ENCODE peak calls at places on chromosome 22, in nine cellular contexts. F, T, L, H, C, X, J, W and M are unnamed samples.

GRCh38 chr22:30827646-30828045 is 133.0 kb downstream of the OSBP2 start:
- DNase-seq in F (no peak), T (peak; percentile 20), L (no peak), H (no peak), C (no peak), X (no peak), J (no peak), W (no peak), M (no peak)

GRCh38 chr22:49080631-49081030 is 747.0 kb downstream of the BRD1 start:
- DNase-seq in F (no peak), T (no peak), L (no peak), H (no peak), C (no peak), X (no peak), J (no peak), W (no peak), M (no peak)

GRCh38 chr22:21866821-21867527 is 471 bp downstream of the MAPK1 start:
- DNase-seq in F (peak; percentile 23), T (peak; percentile 61), L (peak; percentile 28), H (no peak), C (no peak), X (peak; percentile 24), J (peak; percentile 20), W (peak; percentile 16), M (no peak)

GRCh38 chr22:20523118-20523983 is 15.9 kb downstream of the MED15 start:
- DNase-seq in F (no peak), T (no peak), L (peak; percentile 59), H (no peak), C (no peak), X (peak; percentile 42), J (no peak), W (peak; percentile 14), M (no peak)

GRCh38 chr22:43381693-43382092 is 30.1 kb upstream of the MPPED1 start:
- DNase-seq in F (no peak), T (no peak), L (no peak), H (no peak), C (no peak), X (no peak), J (no peak), W (no peak), M (no peak)

GRCh38 chr22:25347752-25348102 is 128.3 kb downstream of the CRYBB2 start:
- DNase-seq in F (no peak), T (no peak), L (peak; percentile 11), H (no peak), C (no peak), X (no peak), J (no peak), W (no peak), M (no peak)

GRCh38 chr22:20290045-20290392 is 21.9 kb upstream of the RTN4R start:
- DNase-seq in F (no peak), T (no peak), L (no peak), H (no peak), C (no peak), X (no peak), J (no peak), W (no peak), M (no peak)

GRCh38 chr22:21923163-21923561 is 29.5 kb downstream of the PPM1F start:
- DNase-seq in F (no peak), T (no peak), L (no peak), H (no peak), C (no peak), X (no peak), J (no peak), W (no peak), M (no peak)

GRCh38 chr22:19213496-19214473 is 35.2 kb upstream of the SLC25A1 start:
- DNase-seq in F (no peak), T (no peak), L (peak; percentile 6), H (no peak), C (no peak), X (no peak), J (no peak), W (no peak), M (no peak)

GRCh38 chr22:48061726-48062125 is 1299.3 kb downstream of the TBC1D22A start:
- DNase-seq in F (no peak), T (no peak), L (no peak), H (no peak), C (no peak), X (no peak), J (no peak), W (no peak), M (no peak)

GRCh38 chr22:42560781-42561180 is 7.0 kb downstream of the SERHL2 start:
- DNase-seq in F (no peak), T (no peak), L (no peak), H (no peak), C (no peak), X (no peak), J (no peak), W (no peak), M (peak; percentile 21)

GRCh38 chr22:29096736-29097669 is 24.2 kb downstream of the KREMEN1 start:
- DNase-seq in F (peak; percentile 36), T (no peak), L (no peak), H (no peak), C (no peak), X (no peak), J (peak; percentile 25), W (no peak), M (peak; percentile 28)

GRCh38 chr22:29102300-29102699 is 29.5 kb downstream of the KREMEN1 start:
- DNase-seq in F (no peak), T (no peak), L (no peak), H (no peak), C (no peak), X (no peak), J (no peak), W (no peak), M (no peak)

GRCh38 chr22:29093980-29094379 is 21.1 kb downstream of the KREMEN1 start:
- DNase-seq in F (no peak), T (no peak), L (peak; percentile 85), H (no peak), C (no peak), X (no peak), J (no peak), W (no peak), M (no peak)

GRCh38 chr22:29095459-29095858 is 22.6 kb downstream of the KREMEN1 start:
- DNase-seq in F (no peak), T (no peak), L (no peak), H (no peak), C (no peak), X (no peak), J (no peak), W (no peak), M (no peak)

DNA sequence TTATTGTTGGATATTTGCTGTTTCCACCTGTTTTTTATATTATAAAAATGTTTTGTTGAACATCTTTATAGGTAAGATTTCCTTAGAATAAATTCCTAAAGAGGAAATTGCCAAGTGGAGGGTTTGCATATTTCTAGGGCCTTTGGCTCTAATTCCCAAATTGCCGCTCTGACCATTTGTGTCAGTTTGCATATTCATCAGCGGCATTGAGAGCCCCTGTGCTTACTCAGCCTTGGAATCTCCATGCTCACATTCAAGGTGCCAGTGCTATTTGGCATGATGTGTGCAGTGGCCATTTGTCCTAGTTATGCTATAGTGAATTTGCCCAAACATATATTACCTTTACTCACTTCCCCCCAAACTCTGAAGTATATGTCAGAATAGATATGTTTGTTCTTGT is 25.5 kb downstream of the KREMEN1 start:
- DNase-seq in F (no peak), T (no peak), L (no peak), H (no peak), C (no peak), X (no peak), J (no peak), W (no peak), M (no peak)
- TF ChIP-seq CTCF in F (no peak), T (no peak), L (no peak), H (no peak), C (no peak), X (no peak), J (no peak), W (no peak), M (no peak)

GRCh38 chr22:46635756-46636155 is 15.6 kb downstream of the GRAMD4 start:
- DNase-seq in F (no peak), T (no peak), L (no peak), H (no peak), C (no peak), X (no peak), J (no peak), W (no peak), M (peak; percentile 35)
- TF ChIP-seq CTCF in F (no peak), T (peak; percentile 43), L (no peak), H (no peak), C (no peak), X (no peak), J (no peak), W (peak; percentile 17), M (no peak)

GRCh38 chr22:38303974-38304373 is 13.3 kb downstream of the CSNK1E start:
- DNase-seq in F (no peak), T (no peak), L (no peak), H (no peak), C (no peak), X (no peak), J (no peak), W (no peak), M (no peak)

GRCh38 chr22:38305481-38306448 is 11.5 kb downstream of the CSNK1E start:
- DNase-seq in F (no peak), T (no peak), L (peak; percentile 72), H (no peak), C (no peak), X (peak; percentile 42), J (peak; percentile 38), W (no peak), M (peak; percentile 20)

GRCh38 chr22:38302906-38303305 is 14.3 kb downstream of the CSNK1E start:
- DNase-seq in F (no peak), T (no peak), L (no peak), H (no peak), C (no peak), X (no peak), J (no peak), W (no peak), M (no peak)

GRCh38 chr22:38300197-38300945 is 16.9 kb downstream of the CSNK1E start:
- DNase-seq in F (no peak), T (no peak), L (no peak), H (no peak), C (no peak), X (no peak), J (no peak), W (no peak), M (no peak)

DNA sequence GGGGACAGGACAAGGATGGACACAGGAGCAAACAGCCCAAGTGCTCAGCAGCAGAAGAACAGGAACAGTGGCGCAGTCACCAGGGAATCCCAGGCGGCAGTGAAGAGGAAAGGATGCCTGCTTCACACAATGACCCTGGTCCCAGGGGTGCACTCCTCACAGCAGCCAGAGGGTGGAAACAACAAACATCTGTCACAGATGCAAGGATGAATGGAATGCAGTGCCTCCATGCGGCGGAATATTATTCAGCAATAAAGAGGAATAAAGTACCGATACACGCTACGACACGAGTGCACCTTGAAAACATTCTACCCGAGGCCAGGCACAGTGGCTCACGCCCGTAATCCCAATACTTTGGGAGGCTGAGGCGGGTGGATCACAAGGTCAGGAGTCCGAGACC is 12.7 kb downstream of the CSNK1E start:
- DNase-seq in F (peak; percentile 63), T (no peak), L (peak; percentile 26), H (no peak), C (peak; percentile 42), X (no peak), J (no peak), W (peak; percentile 32), M (peak; percentile 21)
- TF ChIP-seq CTCF in F (peak; percentile 28), T (peak; percentile 39), L (peak; percentile 39), H (peak; percentile 45), C (peak; percentile 38), X (no peak), J (no peak), W (peak; percentile 39), M (no peak)

DNA sequence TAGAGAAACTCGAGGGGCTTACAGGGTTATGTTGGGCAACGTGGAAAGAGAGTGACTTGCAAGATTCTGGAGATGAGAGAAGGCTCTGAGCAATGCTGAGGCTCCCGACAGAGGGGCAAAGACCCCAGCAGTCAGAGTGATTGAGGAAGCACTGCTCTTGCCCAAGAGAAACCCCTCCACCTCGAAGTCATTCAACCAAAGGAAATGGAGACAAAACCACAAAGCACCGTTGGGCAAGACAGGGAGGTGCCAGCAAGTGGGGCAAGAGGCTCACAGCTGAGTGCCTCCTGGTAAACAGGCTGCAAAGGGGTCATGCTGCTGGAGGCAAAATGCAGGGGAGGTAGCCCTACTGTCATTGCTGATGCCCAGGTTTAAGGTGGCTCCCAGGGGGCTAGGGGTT is 17.9 kb upstream of the MYH9 start:
- DNase-seq in F (peak; percentile 43), T (no peak), L (no peak), H (no peak), C (no peak), X (peak; percentile 63), J (no peak), W (no peak), M (no peak)
- TF ChIP-seq CTCF in F (no peak), T (peak; percentile 2), L (no peak), H (no peak), C (no peak), X (no peak), J (no peak), W (no peak), M (no peak)